ENCODE peak calls at places on chromosomes 16 and 17, in six cellular contexts. J is CD8-positive, alpha-beta T cell; V is fibroblast of mammary gland; X is kidney; B is psoas muscle; U is WTC11. P is an unnamed sample.
A peak's percentile ranks its signal among the peaks of the same experiment; 100 is the strongest.

GRCh38 chr16:23061669-23062068 is 87.6 kb downstream of the USP31 start:
- DNase-seq in J (no peak), V (no peak), U (no peak), X (no peak), B (no peak), P (no peak)

GRCh38 chr16:4729876-4730275 is 4.2 kb downstream of the ANKS3 start:
- DNase-seq in J (no peak), V (no peak), U (no peak), B (no peak), X (peak; percentile 49), P (no peak)

GRCh38 chr16:4981473-4981872 is 23.3 kb downstream of the SEC14L5 start:
- DNase-seq in V (no peak), X (no peak), U (no peak), B (no peak), J (no peak), P (no peak)

GRCh38 chr16:50878966-50879615 is 137.2 kb downstream of the CYLD start:
- DNase-seq in J (no peak), B (no peak), V (no peak), U (peak; percentile 35), X (no peak), P (no peak)

GRCh38 chr17:27345141-27345904 is 51.4 kb downstream of the WSB1 start:
- DNase-seq in X (no peak), V (no peak), J (no peak), U (peak; percentile 72), B (no peak), P (no peak)

GRCh38 chr16:84404324-84404723 is 36.0 kb downstream of the ATP2C2 start:
- DNase-seq in B (no peak), X (no peak), U (no peak), J (no peak), V (no peak), P (no peak)

GRCh38 chr17:17300624-17301568 is 2.3 kb upstream of the NT5M start:
- DNase-seq in B (peak; percentile 44), X (peak; percentile 80), J (peak; percentile 62), V (peak; percentile 61), U (peak; percentile 96), P (peak; percentile 50)

GRCh38 chr16:84672276-84673202 is 24.2 kb downstream of the KLHL36 start:
- DNase-seq in U (peak; percentile 92), J (peak; percentile 87), V (peak; percentile 75), B (peak; percentile 77), X (peak; percentile 84), P (peak; percentile 90)

GRCh38 chr17:64006361-64007088 is 8.4 kb downstream of the PRR29 start:
- DNase-seq in J (peak; percentile 34), B (peak; percentile 61), X (peak; percentile 93), V (peak; percentile 39), U (no peak), P (no peak)

GRCh38 chr17:67390646-67391480 is 13.8 kb downstream of the PITPNC1 start:
- DNase-seq in J (peak; percentile 67), B (no peak), U (no peak), V (peak; percentile 99), X (peak; percentile 84), P (peak; percentile 70)

GRCh38 chr17:20890338-20890737 is 152.5 kb downstream of the USP22 start:
- DNase-seq in U (no peak), V (no peak), X (no peak), J (no peak), B (no peak), P (no peak)

GRCh38 chr17:20896153-20896649 is 146.6 kb downstream of the USP22 start:
- DNase-seq in V (peak; percentile 8), U (no peak), J (peak; percentile 51), B (no peak), X (no peak), P (no peak)
- TF ChIP-seq CTCF in V (peak; percentile 8), U (no peak), J (no peak), B (no peak), X (no peak), P (no peak)

DNA sequence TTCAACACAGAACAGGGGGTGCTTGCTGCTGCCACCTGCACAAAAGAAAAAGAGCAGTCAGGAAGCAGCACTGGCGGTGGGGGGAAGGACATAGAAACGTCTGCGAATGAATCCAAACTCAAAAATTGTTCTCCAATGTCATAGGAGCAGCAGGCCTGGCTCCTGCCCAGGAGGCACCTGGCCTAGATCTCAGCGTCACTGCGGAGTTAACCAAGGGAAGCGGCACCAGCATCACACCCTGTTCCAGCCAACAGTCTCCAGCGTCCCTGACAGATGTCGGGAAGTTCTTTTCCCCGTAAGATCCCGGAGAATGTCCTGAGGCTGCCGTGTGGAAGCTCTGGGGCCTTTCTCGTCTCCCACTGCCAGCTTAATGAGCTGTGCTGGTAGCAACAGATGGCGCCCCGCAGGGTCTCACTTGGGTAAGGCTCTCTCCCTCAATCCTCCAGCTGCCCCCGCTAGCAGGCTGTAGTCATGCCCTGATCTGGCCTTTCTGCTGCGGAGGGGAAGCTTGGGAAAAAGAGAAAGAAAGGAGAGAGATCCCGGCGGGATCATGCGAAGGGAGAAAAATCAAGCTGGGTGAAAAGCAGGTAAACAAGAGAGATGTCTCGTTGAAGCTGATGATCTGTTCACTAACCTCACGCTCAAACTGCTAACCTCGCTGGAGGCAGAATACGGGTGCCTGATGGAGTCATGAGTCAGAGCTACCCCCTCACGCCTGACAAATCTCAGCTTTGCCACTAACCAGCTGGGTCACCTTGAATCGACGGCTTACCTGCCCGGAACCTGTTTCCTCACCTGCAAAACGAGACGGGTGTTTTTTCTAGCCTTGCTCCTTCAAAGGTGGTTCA is 57.4 kb downstream of the MARCHF10 start:
- DNase-seq in V (no peak), U (peak; percentile 48), X (no peak), J (no peak), B (no peak), P (no peak)
- TF ChIP-seq CTCF in V (no peak), U (no peak), X (no peak), J (no peak), B (no peak), P (no peak)

GRCh38 chr17:6178959-6179358 is 108.8 kb downstream of the WSCD1 start:
- DNase-seq in J (no peak), B (no peak), V (no peak), U (no peak), X (no peak), P (no peak)

GRCh38 chr17:6172642-6173330 is 102.6 kb downstream of the WSCD1 start:
- DNase-seq in U (no peak), V (no peak), X (no peak), B (no peak), J (no peak), P (no peak)

GRCh38 chr17:6173653-6174052 is 103.5 kb downstream of the WSCD1 start:
- DNase-seq in X (no peak), B (no peak), U (no peak), J (no peak), V (no peak), P (no peak)

GRCh38 chr17:6177941-6178694 is 107.9 kb downstream of the WSCD1 start:
- DNase-seq in U (no peak), X (no peak), B (no peak), V (no peak), J (no peak), P (no peak)
- TF ChIP-seq CTCF in U (no peak), X (no peak), B (no peak), V (no peak), J (no peak), P (no peak)

DNA sequence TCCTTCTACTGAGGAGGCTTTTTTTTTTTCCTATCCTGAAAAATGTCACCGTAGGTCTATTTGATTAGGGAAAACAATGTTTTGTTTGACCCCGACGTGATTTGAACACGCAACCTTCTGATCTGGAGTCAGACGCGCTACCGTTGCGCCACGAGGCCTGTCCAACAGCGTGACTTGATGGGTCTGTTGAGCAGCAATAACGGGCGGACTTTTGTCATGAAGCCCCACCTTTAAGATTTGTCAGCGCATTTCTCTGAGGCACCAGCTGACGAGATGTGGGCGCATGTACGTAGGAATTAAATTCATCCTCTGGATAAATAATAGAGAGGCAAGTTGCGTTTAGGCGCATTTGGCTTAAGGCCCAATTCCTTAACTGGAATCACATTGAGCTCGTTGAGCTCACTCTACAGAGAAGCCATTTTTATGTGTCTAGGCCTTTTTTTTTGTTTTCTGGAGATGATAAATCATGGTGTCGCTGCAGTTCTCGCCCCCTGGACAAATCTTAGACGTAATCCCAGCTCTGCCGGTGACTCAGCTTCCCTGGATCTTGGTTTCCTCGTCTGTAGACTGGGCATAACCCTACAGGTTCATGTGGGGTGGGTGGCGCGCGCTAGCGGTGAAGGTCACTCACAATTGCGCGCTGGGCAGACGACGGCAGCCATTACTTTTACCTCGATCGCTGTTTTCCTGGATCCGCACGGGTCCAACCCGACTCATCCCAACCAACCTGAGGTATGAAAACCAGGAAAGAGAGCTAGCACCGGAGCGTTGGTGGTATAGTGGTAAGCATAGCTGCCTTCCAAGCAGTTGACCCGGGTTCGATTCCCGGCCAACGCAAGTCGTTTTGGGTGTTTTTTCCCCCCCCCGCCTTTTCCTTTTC is 10.6 kb upstream of the AURKB start:
- DNase-seq in B (peak; percentile 81), U (peak; percentile 96), V (peak; percentile 91), X (peak; percentile 93), J (peak; percentile 90), P (peak; percentile 89)
- TF ChIP-seq CTCF in B (no peak), U (no peak), V (no peak), X (no peak), J (no peak), P (no peak)

GRCh38 chr17:54749157-54749556 is 151.5 kb upstream of the TOM1L1 start:
- DNase-seq in B (no peak), J (no peak), U (peak; percentile 10), X (no peak), V (no peak), P (no peak)

GRCh38 chr17:54754560-54754959 is 146.1 kb upstream of the TOM1L1 start:
- DNase-seq in J (no peak), X (no peak), U (peak; percentile 48), B (no peak), V (no peak), P (no peak)
- TF ChIP-seq CTCF in J (no peak), X (no peak), U (peak; percentile 55), B (no peak), V (no peak), P (no peak)

P was measured in Calu3.